ENCODE peak calls at places on chromosome 14, in nine cellular contexts. F is PC-9; W is NCI-H1092; K is osteocyte; R is retina; L is NCI-H510A; H is COR-L47; Y is NCI-H1105 treated with DMSO at 0.1 percent for 48 hours; E is stimulated activated CD8-positive, alpha-beta memory T cell treated with anti-CD3 and anti-CD28 coated beads, Interleukin-4, amount 100 ng/mL, for 48 hours. N is an unnamed sample.

GRCh38 chr14:83172363-83172762 is 1638.7 kb upstream of the SEL1L start:
- DNase-seq in F (no peak), W (no peak), K (no peak), R (no peak), L (no peak), H (no peak), Y (no peak), E (no peak), N (no peak)

GRCh38 chr14:63677891-63678379 is 36.3 kb upstream of the WDR89 start:
- DNase-seq in F (peak), W (no peak), K (no peak), R (no peak), L (no peak), H (no peak), Y (no peak), E (no peak), N (peak)

GRCh38 chr14:100856056-100856950 is 30.4 kb downstream of the MEG3 start:
- DNase-seq in F (no peak), W (no peak), K (no peak), R (no peak), L (no peak), H (no peak), Y (no peak), E (no peak), N (no peak)

GRCh38 chr14:19917955-19918518 is 2.4 kb upstream of the OR4K5 start:
- DNase-seq in F (no peak), W (no peak), K (no peak), R (no peak), L (no peak), H (no peak), Y (no peak), E (no peak), N (no peak)

GRCh38 chr14:105817971-105818711 is 291.8 kb downstream of the TMEM121 start:
- DNase-seq in F (no peak), W (no peak), K (no peak), R (no peak), L (no peak), H (no peak), Y (no peak), E (no peak), N (no peak)

GRCh38 chr14:35221462-35221861 is 70.7 kb upstream of the PSMA6 start:
- DNase-seq in F (no peak), W (no peak), K (no peak), R (no peak), L (no peak), H (no peak), Y (no peak), E (no peak), N (no peak)

GRCh38 chr14:90496379-90496778 is 99.5 kb downstream of the CALM1 start:
- DNase-seq in F (no peak), W (no peak), K (no peak), R (no peak), L (no peak), H (no peak), Y (no peak), E (no peak), N (no peak)

GRCh38 chr14:93033983-93034670 is 81.6 kb downstream of the ITPK1 start:
- DNase-seq in F (no peak), W (no peak), K (no peak), R (peak), L (no peak), H (peak), Y (no peak), E (peak), N (no peak)

GRCh38 chr14:95398630-95399547 is 79.2 kb upstream of the CLMN start:
- DNase-seq in F (no peak), W (no peak), K (no peak), R (no peak), L (no peak), H (no peak), Y (no peak), E (no peak), N (no peak)

GRCh38 chr14:31788340-31788739 is 227.1 kb downstream of the NUBPL start:
- DNase-seq in F (no peak), W (no peak), K (no peak), R (no peak), L (no peak), H (no peak), Y (no peak), E (no peak), N (no peak)

GRCh38 chr14:81275305-81275950 is 54.7 kb upstream of the GTF2A1 start:
- DNase-seq in F (no peak), W (no peak), K (no peak), R (peak), L (no peak), H (no peak), Y (no peak), E (no peak), N (no peak)

GRCh38 chr14:103716091-103716801 is 636 bp downstream of the ZFYVE21 start:
- DNase-seq in F (no peak), W (no peak), K (no peak), R (peak), L (no peak), H (peak), Y (no peak), E (no peak), N (no peak)

GRCh38 chr14:60756847-60757246 is 22.3 kb downstream of the MNAT1 start:
- DNase-seq in F (no peak), W (no peak), K (no peak), R (no peak), L (no peak), H (no peak), Y (no peak), E (no peak), N (no peak)

GRCh38 chr14:20219033-20219432 is 4.5 kb upstream of the OR11H6 start:
- DNase-seq in F (no peak), W (no peak), K (no peak), R (no peak), L (no peak), H (no peak), Y (no peak), E (no peak), N (no peak)

GRCh38 chr14:19801118-19801464 is 2.5 kb upstream of the OR4N2 start:
- DNase-seq in F (no peak), W (no peak), K (no peak), R (no peak), L (no peak), H (no peak), Y (no peak), E (no peak), N (no peak)

GRCh38 chr14:94460631-94461416 is 8.2 kb upstream of the SERPINA11 start:
- DNase-seq in F (no peak), W (no peak), K (peak), R (no peak), L (no peak), H (no peak), Y (no peak), E (no peak), N (no peak)

GRCh38 chr14:99764222-99764706 is 28.9 kb upstream of the EML1 start:
- DNase-seq in F (no peak), W (no peak), K (no peak), R (no peak), L (no peak), H (no peak), Y (no peak), E (no peak), N (no peak)

N was measured in T1000.